ENCODE peak calls at places on chromosomes 6 and 20, in seven cellular contexts. One of them, this sample, is unnamed.
A peak's percentile ranks its signal among the peaks of the same experiment; 100 is the strongest.

GRCh38 chr20:23326774-23327173 is 23.8 kb upstream of the NXT1 start:
- DNase-seq in A549: no peak
- DNase-seq in small intestine: no peak
- DNase-seq in hepatocyte: no peak
- DNase-seq in endodermal cell: no peak
- DNase-seq in lower lobe of right lung: no peak
- DNase-seq in uterus: no peak
- DNase-seq in this sample: no peak

GRCh38 chr20:14955396-14955795 is 618.0 kb upstream of the FLRT3 start:
- DNase-seq in A549: peak; percentile 63
- DNase-seq in small intestine: no peak
- DNase-seq in hepatocyte: no peak
- DNase-seq in endodermal cell: no peak
- DNase-seq in lower lobe of right lung: no peak
- DNase-seq in uterus: no peak
- DNase-seq in this sample: no peak

GRCh38 chr6:16049178-16049577 is 79.7 kb upstream of the MYLIP start:
- DNase-seq in A549: no peak
- DNase-seq in small intestine: no peak
- DNase-seq in hepatocyte: no peak
- DNase-seq in endodermal cell: no peak
- DNase-seq in lower lobe of right lung: no peak
- DNase-seq in uterus: no peak
- DNase-seq in this sample: no peak

GRCh38 chr20:63064745-63065711 is 58.3 kb upstream of the BHLHE23 start:
- DNase-seq in A549: no peak
- DNase-seq in small intestine: no peak
- DNase-seq in hepatocyte: no peak
- DNase-seq in endodermal cell: no peak
- DNase-seq in lower lobe of right lung: peak; percentile 35
- DNase-seq in uterus: no peak
- DNase-seq in this sample: no peak

GRCh38 chr20:8315639-8316573 is 183.8 kb downstream of the PLCB1 start:
- DNase-seq in A549: no peak
- DNase-seq in small intestine: peak; percentile 9
- DNase-seq in hepatocyte: no peak
- DNase-seq in endodermal cell: no peak
- DNase-seq in lower lobe of right lung: no peak
- DNase-seq in uterus: no peak
- DNase-seq in this sample: no peak

GRCh38 chr6:132598473-132598872 is 8.9 kb upstream of the TAAR5 start:
- DNase-seq in A549: peak; percentile 30
- DNase-seq in small intestine: peak; percentile 46
- DNase-seq in hepatocyte: peak; percentile 55
- DNase-seq in endodermal cell: peak; percentile 67
- DNase-seq in lower lobe of right lung: no peak
- DNase-seq in uterus: no peak
- DNase-seq in this sample: no peak

GRCh38 chr6:170086639-170087420 is 204.0 kb downstream of the DLL1 start:
- DNase-seq in A549: no peak
- DNase-seq in small intestine: no peak
- DNase-seq in hepatocyte: no peak
- DNase-seq in endodermal cell: peak; percentile 30
- DNase-seq in lower lobe of right lung: peak; percentile 37
- DNase-seq in uterus: peak; percentile 8
- DNase-seq in this sample: peak; percentile 7

GRCh38 chr6:114218421-114218820 is 124.4 kb downstream of the HS3ST5 start:
- DNase-seq in A549: no peak
- DNase-seq in small intestine: no peak
- DNase-seq in hepatocyte: no peak
- DNase-seq in endodermal cell: no peak
- DNase-seq in lower lobe of right lung: no peak
- DNase-seq in uterus: no peak
- DNase-seq in this sample: no peak

GRCh38 chr6:168179702-168180382 is 100.8 kb upstream of the FRMD1 start:
- DNase-seq in A549: no peak
- DNase-seq in small intestine: no peak
- DNase-seq in hepatocyte: no peak
- DNase-seq in endodermal cell: peak; percentile 43
- DNase-seq in lower lobe of right lung: no peak
- DNase-seq in uterus: peak; percentile 8
- DNase-seq in this sample: no peak

GRCh38 chr6:43070028-43070632 is 6.0 kb upstream of the PTK7 start:
- DNase-seq in A549: peak; percentile 59
- DNase-seq in small intestine: peak; percentile 23
- DNase-seq in hepatocyte: peak; percentile 76
- DNase-seq in endodermal cell: peak; percentile 71
- DNase-seq in lower lobe of right lung: no peak
- DNase-seq in uterus: peak; percentile 46
- DNase-seq in this sample: no peak

GRCh38 chr6:41489284-41489851 is 56.8 kb upstream of the FOXP4 start:
- DNase-seq in A549: no peak
- DNase-seq in small intestine: no peak
- DNase-seq in hepatocyte: peak; percentile 48
- DNase-seq in endodermal cell: peak; percentile 68
- DNase-seq in lower lobe of right lung: no peak
- DNase-seq in uterus: no peak
- DNase-seq in this sample: no peak

GRCh38 chr20:53752971-53753879 is 159.6 kb upstream of the ZNF217 start:
- DNase-seq in A549: peak; percentile 88
- DNase-seq in small intestine: peak; percentile 84
- DNase-seq in hepatocyte: no peak
- DNase-seq in endodermal cell: no peak
- DNase-seq in lower lobe of right lung: no peak
- DNase-seq in uterus: no peak
- DNase-seq in this sample: no peak

GRCh38 chr6:34970487-34970886 is 81.4 kb downstream of the ANKS1A start:
- DNase-seq in A549: no peak
- DNase-seq in small intestine: no peak
- DNase-seq in hepatocyte: no peak
- DNase-seq in endodermal cell: no peak
- DNase-seq in lower lobe of right lung: no peak
- DNase-seq in uterus: no peak
- DNase-seq in this sample: no peak

GRCh38 chr6:5287205-5287965 is 26.1 kb downstream of the FARS2 start:
- DNase-seq in A549: no peak
- DNase-seq in small intestine: no peak
- DNase-seq in hepatocyte: no peak
- DNase-seq in endodermal cell: no peak
- DNase-seq in lower lobe of right lung: no peak
- DNase-seq in uterus: no peak
- DNase-seq in this sample: no peak

GRCh38 chr6:85751374-85752055 is 108.8 kb upstream of the SYNCRIP start:
- DNase-seq in A549: no peak
- DNase-seq in small intestine: peak; percentile 87
- DNase-seq in hepatocyte: peak; percentile 22
- DNase-seq in endodermal cell: no peak
- DNase-seq in lower lobe of right lung: no peak
- DNase-seq in uterus: no peak
- DNase-seq in this sample: peak; percentile 23

GRCh38 chr20:39206899-39207564 is 244.9 kb downstream of the DHX35 start:
- DNase-seq in A549: no peak
- DNase-seq in small intestine: no peak
- DNase-seq in hepatocyte: no peak
- DNase-seq in endodermal cell: no peak
- DNase-seq in lower lobe of right lung: no peak
- DNase-seq in uterus: no peak
- DNase-seq in this sample: no peak

GRCh38 chr6:170048615-170049256 is 242.1 kb downstream of the DLL1 start:
- DNase-seq in A549: no peak
- DNase-seq in small intestine: no peak
- DNase-seq in hepatocyte: no peak
- DNase-seq in endodermal cell: no peak
- DNase-seq in lower lobe of right lung: peak; percentile 82
- DNase-seq in uterus: no peak
- DNase-seq in this sample: peak; percentile 63

GRCh38 chr6:33861722-33862121 is 57.9 kb upstream of the MLN start:
- DNase-seq in A549: no peak
- DNase-seq in small intestine: no peak
- DNase-seq in hepatocyte: no peak
- DNase-seq in endodermal cell: no peak
- DNase-seq in lower lobe of right lung: no peak
- DNase-seq in uterus: no peak
- DNase-seq in this sample: no peak

GRCh38 chr6:111474771-111475170 is 8.2 kb downstream of the REV3L start:
- DNase-seq in A549: no peak
- DNase-seq in small intestine: no peak
- DNase-seq in hepatocyte: no peak
- DNase-seq in endodermal cell: no peak
- DNase-seq in lower lobe of right lung: no peak
- DNase-seq in uterus: no peak
- DNase-seq in this sample: no peak

GRCh38 chr6:111471533-111471932 is 11.5 kb downstream of the REV3L start:
- DNase-seq in A549: no peak
- DNase-seq in small intestine: no peak
- DNase-seq in hepatocyte: no peak
- DNase-seq in endodermal cell: no peak
- DNase-seq in lower lobe of right lung: no peak
- DNase-seq in uterus: no peak
- DNase-seq in this sample: no peak

GRCh38 chr6:111474106-111474505 is 8.9 kb downstream of the REV3L start:
- DNase-seq in A549: no peak
- DNase-seq in small intestine: no peak
- DNase-seq in hepatocyte: no peak
- DNase-seq in endodermal cell: peak; percentile 48
- DNase-seq in lower lobe of right lung: no peak
- DNase-seq in uterus: no peak
- DNase-seq in this sample: no peak

GRCh38 chr6:111471958-111472357 is 11.1 kb downstream of the REV3L start:
- DNase-seq in A549: no peak
- DNase-seq in small intestine: no peak
- DNase-seq in hepatocyte: no peak
- DNase-seq in endodermal cell: no peak
- DNase-seq in lower lobe of right lung: no peak
- DNase-seq in uterus: no peak
- DNase-seq in this sample: no peak

DNA sequence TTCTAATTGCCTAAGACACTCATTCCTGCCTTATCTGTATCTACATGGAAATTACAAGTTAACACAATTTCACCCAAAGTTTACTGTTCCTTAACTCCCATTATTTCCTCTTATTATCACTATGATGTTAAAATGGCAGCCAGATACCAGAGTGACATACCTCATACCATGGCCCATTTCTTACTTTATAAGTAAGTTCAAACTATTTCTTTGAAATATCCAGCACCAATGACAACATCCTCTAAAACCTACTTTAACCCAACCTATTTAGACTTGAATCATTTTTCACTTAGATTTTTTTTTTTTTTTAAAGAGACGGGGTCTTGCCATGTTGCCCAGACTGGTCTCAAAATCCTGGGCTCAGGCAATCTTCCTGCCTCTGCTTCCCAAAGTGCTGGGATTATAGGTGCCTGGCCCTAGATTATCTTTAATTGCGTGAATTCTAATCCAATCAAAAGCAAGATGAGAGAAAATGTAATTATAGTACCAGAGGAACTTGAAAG is 10.0 kb downstream of the REV3L start:
- DNase-seq in A549: no peak
- DNase-seq in small intestine: no peak
- DNase-seq in hepatocyte: no peak
- DNase-seq in endodermal cell: no peak
- DNase-seq in lower lobe of right lung: no peak
- DNase-seq in uterus: no peak
- DNase-seq in this sample: no peak
- H3K4me3 ChIP-seq in A549: no peak overlapping the region
- H3K4me3 ChIP-seq in small intestine: no peak overlapping the region
- H3K4me3 ChIP-seq in hepatocyte: no peak overlapping the region
- H3K4me3 ChIP-seq in endodermal cell: no peak overlapping the region
- H3K4me3 ChIP-seq in lower lobe of right lung: no peak overlapping the region
- H3K4me3 ChIP-seq in uterus: no peak overlapping the region
- H3K4me3 ChIP-seq in this sample: no peak overlapping the region

GRCh38 chr6:87798393-87799278 is 96.6 kb upstream of the AKIRIN2 start:
- DNase-seq in A549: no peak
- DNase-seq in small intestine: peak; percentile 55
- DNase-seq in hepatocyte: peak; percentile 36
- DNase-seq in endodermal cell: no peak
- DNase-seq in lower lobe of right lung: no peak
- DNase-seq in uterus: no peak
- DNase-seq in this sample: no peak
- H3K4me3 ChIP-seq in A549: no peak overlapping the region
- H3K4me3 ChIP-seq in small intestine: no peak overlapping the region
- H3K4me3 ChIP-seq in hepatocyte: no peak overlapping the region
- H3K4me3 ChIP-seq in endodermal cell: no peak overlapping the region
- H3K4me3 ChIP-seq in lower lobe of right lung: no peak overlapping the region
- H3K4me3 ChIP-seq in uterus: no peak overlapping the region
- H3K4me3 ChIP-seq in this sample: no peak overlapping the region

GRCh38 chr20:47258745-47259695 is 97.5 kb downstream of the ZMYND8 start:
- DNase-seq in A549: peak; percentile 23
- DNase-seq in small intestine: no peak
- DNase-seq in hepatocyte: no peak
- DNase-seq in endodermal cell: no peak
- DNase-seq in lower lobe of right lung: peak; percentile 56
- DNase-seq in uterus: no peak
- DNase-seq in this sample: no peak

GRCh38 chr20:47263502-47264084 is 92.9 kb downstream of the ZMYND8 start:
- DNase-seq in A549: no peak
- DNase-seq in small intestine: no peak
- DNase-seq in hepatocyte: no peak
- DNase-seq in endodermal cell: no peak
- DNase-seq in lower lobe of right lung: no peak
- DNase-seq in uterus: no peak
- DNase-seq in this sample: no peak

GRCh38 chr20:47262365-47263013 is 94.0 kb downstream of the ZMYND8 start:
- DNase-seq in A549: no peak
- DNase-seq in small intestine: no peak
- DNase-seq in hepatocyte: no peak
- DNase-seq in endodermal cell: no peak
- DNase-seq in lower lobe of right lung: no peak
- DNase-seq in uterus: no peak
- DNase-seq in this sample: no peak

GRCh38 chr20:47263080-47263479 is 93.4 kb downstream of the ZMYND8 start:
- DNase-seq in A549: no peak
- DNase-seq in small intestine: no peak
- DNase-seq in hepatocyte: no peak
- DNase-seq in endodermal cell: no peak
- DNase-seq in lower lobe of right lung: no peak
- DNase-seq in uterus: no peak
- DNase-seq in this sample: no peak

GRCh38 chr20:47262008-47262364 is 94.5 kb downstream of the ZMYND8 start:
- DNase-seq in A549: no peak
- DNase-seq in small intestine: no peak
- DNase-seq in hepatocyte: no peak
- DNase-seq in endodermal cell: no peak
- DNase-seq in lower lobe of right lung: no peak
- DNase-seq in uterus: no peak
- DNase-seq in this sample: no peak
- H3K4me3 ChIP-seq in A549: no peak overlapping the region
- H3K4me3 ChIP-seq in small intestine: no peak overlapping the region
- H3K4me3 ChIP-seq in hepatocyte: no peak overlapping the region
- H3K4me3 ChIP-seq in endodermal cell: no peak overlapping the region
- H3K4me3 ChIP-seq in lower lobe of right lung: no peak overlapping the region
- H3K4me3 ChIP-seq in uterus: no peak overlapping the region
- H3K4me3 ChIP-seq in this sample: no peak overlapping the region

DNA sequence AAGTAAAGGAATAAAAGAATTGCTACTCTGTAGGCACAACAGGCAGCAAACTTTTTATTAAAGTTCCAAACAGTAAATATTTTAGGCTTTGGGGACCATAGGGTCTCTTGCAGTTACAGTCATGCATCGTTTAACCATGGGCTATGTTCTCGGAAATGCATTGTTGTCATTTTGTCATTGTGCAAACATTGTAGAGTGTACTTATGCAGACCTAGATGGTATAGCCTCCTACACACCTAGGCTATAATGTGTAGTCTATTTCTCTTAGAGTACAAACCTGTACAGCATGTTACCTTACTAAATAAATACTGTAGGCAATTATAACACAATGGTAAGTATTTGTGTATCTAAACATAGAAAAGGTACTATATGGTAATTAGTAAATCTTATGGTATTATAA is 54.7 kb downstream of the CDS2 start:
- DNase-seq in A549: no peak
- DNase-seq in small intestine: no peak
- DNase-seq in hepatocyte: no peak
- DNase-seq in endodermal cell: no peak
- DNase-seq in lower lobe of right lung: no peak
- DNase-seq in uterus: no peak
- DNase-seq in this sample: no peak
- H3K4me3 ChIP-seq in A549: no peak overlapping the region
- H3K4me3 ChIP-seq in small intestine: no peak overlapping the region
- H3K4me3 ChIP-seq in hepatocyte: no peak overlapping the region
- H3K4me3 ChIP-seq in endodermal cell: peak overlapping the region; percentile 47
- H3K4me3 ChIP-seq in lower lobe of right lung: no peak overlapping the region
- H3K4me3 ChIP-seq in uterus: no peak overlapping the region
- H3K4me3 ChIP-seq in this sample: no peak overlapping the region